ENCODE peak calls at places on chromosomes 6 and 20, in six cellular contexts. One of them, this sample, is unnamed.

GRCh38 chr6:1088441-1089001 is 223.4 kb upstream of the FOXQ1 start:
- DNase-seq in ascending aorta: peak
- DNase-seq in WTC11: no peak
- DNase-seq in GM13976: no peak
- DNase-seq in lung: no peak
- DNase-seq in BE2C: no peak
- DNase-seq in this sample: no peak

GRCh38 chr20:49938173-49939163 is 2.3 kb downstream of the RNF114 start:
- DNase-seq in ascending aorta: peak
- DNase-seq in lung: no peak
- DNase-seq in WTC11: no peak
- DNase-seq in GM13976: no peak
- DNase-seq in BE2C: peak
- DNase-seq in this sample: no peak

GRCh38 chr6:98832282-98833100 is 1.9 kb upstream of the POU3F2 start:
- DNase-seq in ascending aorta: no peak
- DNase-seq in WTC11: peak
- DNase-seq in BE2C: no peak
- DNase-seq in GM13976: peak
- DNase-seq in lung: no peak
- DNase-seq in this sample: no peak

GRCh38 chr6:24663198-24663597 is 3.5 kb downstream of the TDP2 start:
- DNase-seq in ascending aorta: no peak
- DNase-seq in GM13976: no peak
- DNase-seq in WTC11: no peak
- DNase-seq in lung: no peak
- DNase-seq in BE2C: no peak
- DNase-seq in this sample: no peak

GRCh38 chr6:63572733-63573139 is 456 bp downstream of the LOC128125822 start:
- DNase-seq in BE2C: no peak
- DNase-seq in WTC11: no peak
- DNase-seq in GM13976: peak
- DNase-seq in ascending aorta: no peak
- DNase-seq in lung: no peak
- DNase-seq in this sample: no peak

GRCh38 chr6:116476021-116476678 is 15.0 kb downstream of the CALHM6 start:
- DNase-seq in GM13976: peak
- DNase-seq in ascending aorta: no peak
- DNase-seq in WTC11: no peak
- DNase-seq in BE2C: no peak
- DNase-seq in lung: no peak
- DNase-seq in this sample: peak

GRCh38 chr6:56849876-56850275 is 105.0 kb upstream of the BEND6 start:
- DNase-seq in GM13976: no peak
- DNase-seq in BE2C: no peak
- DNase-seq in ascending aorta: no peak
- DNase-seq in WTC11: peak
- DNase-seq in lung: no peak
- DNase-seq in this sample: no peak

GRCh38 chr6:72175936-72176335 is 289.6 kb downstream of the RIMS1 start:
- DNase-seq in BE2C: no peak
- DNase-seq in lung: no peak
- DNase-seq in ascending aorta: no peak
- DNase-seq in GM13976: no peak
- DNase-seq in WTC11: no peak
- DNase-seq in this sample: no peak

GRCh38 chr6:106102034-106102433 is 15.9 kb downstream of the PRDM1 start:
- DNase-seq in BE2C: no peak
- DNase-seq in lung: no peak
- DNase-seq in GM13976: peak
- DNase-seq in ascending aorta: no peak
- DNase-seq in WTC11: no peak
- DNase-seq in this sample: no peak

GRCh38 chr20:6575912-6576391 is 191.5 kb upstream of the BMP2 start:
- DNase-seq in WTC11: no peak
- DNase-seq in GM13976: no peak
- DNase-seq in ascending aorta: no peak
- DNase-seq in BE2C: no peak
- DNase-seq in lung: no peak
- DNase-seq in this sample: no peak

GRCh38 chr6:136551103-136551502 is 881 bp upstream of the MAP7 start:
- DNase-seq in BE2C: peak
- DNase-seq in lung: no peak
- DNase-seq in GM13976: peak
- DNase-seq in WTC11: no peak
- DNase-seq in ascending aorta: no peak
- DNase-seq in this sample: no peak

GRCh38 chr20:42516692-42517091 is 673.0 kb downstream of the PTPRT start:
- DNase-seq in lung: no peak
- DNase-seq in BE2C: no peak
- DNase-seq in ascending aorta: no peak
- DNase-seq in WTC11: no peak
- DNase-seq in GM13976: no peak
- DNase-seq in this sample: no peak

GRCh38 chr6:89640804-89641203 is 2.3 kb upstream of the LYRM2 start:
- DNase-seq in BE2C: no peak
- DNase-seq in WTC11: no peak
- DNase-seq in ascending aorta: no peak
- DNase-seq in GM13976: no peak
- DNase-seq in lung: no peak
- DNase-seq in this sample: no peak

GRCh38 chr20:46941404-46941803 is 46.8 kb downstream of the EYA2 start:
- DNase-seq in ascending aorta: no peak
- DNase-seq in lung: no peak
- DNase-seq in BE2C: no peak
- DNase-seq in GM13976: no peak
- DNase-seq in WTC11: no peak
- DNase-seq in this sample: no peak

GRCh38 chr6:165049362-165049761 is 260.0 kb downstream of the C6orf118 start:
- DNase-seq in lung: no peak
- DNase-seq in ascending aorta: no peak
- DNase-seq in BE2C: peak
- DNase-seq in WTC11: peak
- DNase-seq in GM13976: no peak
- DNase-seq in this sample: no peak

GRCh38 chr20:50572922-50573777 is 63.0 kb downstream of the PTPN1 start:
- DNase-seq in WTC11: no peak
- DNase-seq in BE2C: peak
- DNase-seq in GM13976: no peak
- DNase-seq in lung: no peak
- DNase-seq in ascending aorta: peak
- DNase-seq in this sample: no peak

GRCh38 chr6:104795363-104795762 is 64.4 kb downstream of the HACE1 start:
- DNase-seq in BE2C: no peak
- DNase-seq in GM13976: no peak
- DNase-seq in ascending aorta: no peak
- DNase-seq in WTC11: no peak
- DNase-seq in lung: no peak
- DNase-seq in this sample: no peak

GRCh38 chr6:36120979-36121706 is 9.2 kb upstream of the MAPK13 start:
- DNase-seq in lung: peak
- DNase-seq in ascending aorta: peak
- DNase-seq in BE2C: no peak
- DNase-seq in GM13976: peak
- DNase-seq in WTC11: no peak
- DNase-seq in this sample: peak

GRCh38 chr20:33828912-33829560 is 17.9 kb downstream of the CHMP4B start:
- DNase-seq in BE2C: no peak
- DNase-seq in WTC11: no peak
- DNase-seq in GM13976: no peak
- DNase-seq in ascending aorta: no peak
- DNase-seq in lung: no peak
- DNase-seq in this sample: no peak

GRCh38 chr20:49675368-49676151 is 38.1 kb downstream of the B4GALT5 start:
- DNase-seq in ascending aorta: no peak
- DNase-seq in lung: no peak
- DNase-seq in GM13976: peak
- DNase-seq in BE2C: no peak
- DNase-seq in WTC11: no peak
- DNase-seq in this sample: no peak

GRCh38 chr20:33783256-33783655 is 27.9 kb upstream of the CHMP4B start:
- DNase-seq in ascending aorta: no peak
- DNase-seq in BE2C: no peak
- DNase-seq in WTC11: no peak
- DNase-seq in GM13976: no peak
- DNase-seq in lung: no peak
- DNase-seq in this sample: no peak

GRCh38 chr6:89596484-89596883 is 42.1 kb downstream of the LYRM2 start:
- DNase-seq in GM13976: no peak
- DNase-seq in lung: no peak
- DNase-seq in BE2C: peak
- DNase-seq in ascending aorta: no peak
- DNase-seq in WTC11: no peak
- DNase-seq in this sample: no peak

GRCh38 chr6:41455410-41455809 is 90.8 kb upstream of the FOXP4 start:
- DNase-seq in GM13976: no peak
- DNase-seq in WTC11: no peak
- DNase-seq in BE2C: no peak
- DNase-seq in lung: no peak
- DNase-seq in ascending aorta: no peak
- DNase-seq in this sample: no peak

GRCh38 chr6:139295906-139296305 is 4.1 kb upstream of the TXLNB start:
- DNase-seq in WTC11: no peak
- DNase-seq in lung: no peak
- DNase-seq in ascending aorta: no peak
- DNase-seq in BE2C: no peak
- DNase-seq in GM13976: no peak
- DNase-seq in this sample: peak

GRCh38 chr6:118551063-118551672 is 3.1 kb downstream of the PLN start:
- DNase-seq in GM13976: peak
- DNase-seq in WTC11: no peak
- DNase-seq in lung: no peak
- DNase-seq in BE2C: no peak
- DNase-seq in ascending aorta: no peak
- DNase-seq in this sample: no peak

GRCh38 chr20:37524221-37524700 is 3.2 kb downstream of the NNAT start:
- DNase-seq in ascending aorta: peak
- DNase-seq in BE2C: no peak
- DNase-seq in lung: no peak
- DNase-seq in WTC11: no peak
- DNase-seq in GM13976: no peak
- DNase-seq in this sample: no peak

GRCh38 chr6:76166874-76167273 is 94.4 kb upstream of the IMPG1 start:
- DNase-seq in ascending aorta: no peak
- DNase-seq in GM13976: no peak
- DNase-seq in lung: no peak
- DNase-seq in WTC11: no peak
- DNase-seq in BE2C: no peak
- DNase-seq in this sample: no peak

GRCh38 chr6:145310116-145310515 is 425.2 kb downstream of the EPM2A start:
- DNase-seq in ascending aorta: no peak
- DNase-seq in BE2C: no peak
- DNase-seq in WTC11: no peak
- DNase-seq in GM13976: no peak
- DNase-seq in lung: no peak
- DNase-seq in this sample: no peak

GRCh38 chr20:12315652-12316051 is 398.0 kb downstream of the BTBD3 start:
- DNase-seq in lung: no peak
- DNase-seq in WTC11: no peak
- DNase-seq in BE2C: no peak
- DNase-seq in ascending aorta: no peak
- DNase-seq in GM13976: no peak
- DNase-seq in this sample: no peak

GRCh38 chr6:166157930-166158617 is 9.6 kb downstream of the TBXT start:
- DNase-seq in BE2C: no peak
- DNase-seq in GM13976: no peak
- DNase-seq in ascending aorta: no peak
- DNase-seq in WTC11: no peak
- DNase-seq in lung: no peak
- DNase-seq in this sample: no peak

GRCh38 chr6:166162599-166163342 is 4.9 kb downstream of the TBXT start:
- DNase-seq in ascending aorta: no peak
- DNase-seq in GM13976: peak
- DNase-seq in lung: no peak
- DNase-seq in BE2C: no peak
- DNase-seq in WTC11: no peak
- DNase-seq in this sample: no peak

GRCh38 chr6:166152660-166153059 is 15.0 kb downstream of the TBXT start:
- DNase-seq in BE2C: no peak
- DNase-seq in WTC11: no peak
- DNase-seq in ascending aorta: no peak
- DNase-seq in GM13976: no peak
- DNase-seq in lung: no peak
- DNase-seq in this sample: no peak

GRCh38 chr6:166151798-166152197 is 15.9 kb downstream of the TBXT start:
- DNase-seq in BE2C: no peak
- DNase-seq in ascending aorta: no peak
- DNase-seq in GM13976: no peak
- DNase-seq in WTC11: no peak
- DNase-seq in lung: no peak
- DNase-seq in this sample: no peak

DNA sequence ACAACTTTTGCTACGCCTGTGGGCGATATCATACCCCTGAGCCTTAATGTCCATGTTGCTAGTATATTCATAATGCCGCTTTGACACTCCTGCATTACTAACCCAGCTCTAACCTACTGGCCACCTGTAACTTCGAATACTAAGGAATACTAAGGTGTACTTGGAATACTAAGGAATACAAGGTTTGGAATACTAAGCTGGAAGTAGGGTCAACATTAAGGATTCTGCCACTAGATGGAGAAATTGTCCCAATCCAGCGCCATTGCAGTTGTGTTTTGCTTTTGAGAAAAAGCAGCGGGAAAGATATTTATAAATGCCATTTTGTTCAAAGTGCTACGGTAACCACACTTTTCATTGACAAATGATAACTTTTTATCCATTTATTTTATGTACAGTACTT is 10.7 kb downstream of the TBXT start:
- DNase-seq in WTC11: no peak
- DNase-seq in ascending aorta: no peak
- DNase-seq in BE2C: no peak
- DNase-seq in GM13976: no peak
- DNase-seq in lung: no peak
- DNase-seq in this sample: no peak
- TF ChIP-seq CTCF in WTC11: peak
- TF ChIP-seq CTCF in ascending aorta: no peak
- TF ChIP-seq CTCF in BE2C: peak
- TF ChIP-seq CTCF in GM13976: no peak
- TF ChIP-seq CTCF in lung: no peak
- TF ChIP-seq CTCF in this sample: peak

GRCh38 chr6:158283304-158284005 is 28.8 kb upstream of the TULP4 start:
- DNase-seq in ascending aorta: no peak
- DNase-seq in WTC11: peak
- DNase-seq in lung: no peak
- DNase-seq in GM13976: no peak
- DNase-seq in BE2C: no peak
- DNase-seq in this sample: no peak
- TF ChIP-seq CTCF in ascending aorta: no peak
- TF ChIP-seq CTCF in WTC11: no peak
- TF ChIP-seq CTCF in lung: no peak
- TF ChIP-seq CTCF in GM13976: no peak
- TF ChIP-seq CTCF in BE2C: no peak
- TF ChIP-seq CTCF in this sample: no peak

GRCh38 chr6:6220718-6221117 is 99.7 kb downstream of the F13A1 start:
- DNase-seq in BE2C: no peak
- DNase-seq in GM13976: no peak
- DNase-seq in lung: no peak
- DNase-seq in ascending aorta: no peak
- DNase-seq in WTC11: no peak
- DNase-seq in this sample: no peak
- TF ChIP-seq CTCF in BE2C: peak
- TF ChIP-seq CTCF in GM13976: no peak
- TF ChIP-seq CTCF in lung: no peak
- TF ChIP-seq CTCF in ascending aorta: no peak
- TF ChIP-seq CTCF in WTC11: no peak
- TF ChIP-seq CTCF in this sample: no peak

GRCh38 chr6:86775893-86776292 is 161.4 kb upstream of the HTR1E start:
- DNase-seq in WTC11: no peak
- DNase-seq in lung: no peak
- DNase-seq in BE2C: no peak
- DNase-seq in ascending aorta: no peak
- DNase-seq in GM13976: no peak
- DNase-seq in this sample: no peak
- TF ChIP-seq CTCF in WTC11: no peak
- TF ChIP-seq CTCF in lung: no peak
- TF ChIP-seq CTCF in BE2C: no peak
- TF ChIP-seq CTCF in ascending aorta: no peak
- TF ChIP-seq CTCF in GM13976: no peak
- TF ChIP-seq CTCF in this sample: no peak

This sample was measured in CD14-positive monocyte.